ENCODE peak calls at places on chromosomes 11 and 22, in eight cellular contexts. One of them, this sample, is unnamed.

GRCh38 chr22:32020117-32020516 is 22.9 kb upstream of the SLC5A1 start:
- DNase-seq in dorsolateral prefrontal cortex: no peak
- DNase-seq in natural killer cell: no peak
- DNase-seq in nephron progenitor cell: no peak
- DNase-seq in MCF 10A: peak
- DNase-seq in uterus: no peak
- DNase-seq in cardiac fibroblast: peak
- DNase-seq in GM12865: no peak
- DNase-seq in this sample: no peak

GRCh38 chr22:46047226-46047625 is 70.3 kb upstream of the WNT7B start:
- DNase-seq in uterus: peak
- DNase-seq in GM12865: no peak
- DNase-seq in MCF 10A: no peak
- DNase-seq in cardiac fibroblast: no peak
- DNase-seq in natural killer cell: no peak
- DNase-seq in nephron progenitor cell: no peak
- DNase-seq in dorsolateral prefrontal cortex: no peak
- DNase-seq in this sample: no peak

GRCh38 chr11:62217191-62217748 is 8.8 kb downstream of the SCGB2A1 start:
- DNase-seq in uterus: no peak
- DNase-seq in nephron progenitor cell: no peak
- DNase-seq in dorsolateral prefrontal cortex: no peak
- DNase-seq in cardiac fibroblast: peak
- DNase-seq in MCF 10A: peak
- DNase-seq in natural killer cell: no peak
- DNase-seq in GM12865: no peak
- DNase-seq in this sample: no peak

GRCh38 chr22:41240377-41241132 is at the start of gene CHADL:
- DNase-seq in cardiac fibroblast: no peak
- DNase-seq in MCF 10A: no peak
- DNase-seq in uterus: no peak
- DNase-seq in GM12865: no peak
- DNase-seq in natural killer cell: no peak
- DNase-seq in dorsolateral prefrontal cortex: peak
- DNase-seq in nephron progenitor cell: peak
- DNase-seq in this sample: no peak

GRCh38 chr11:124732230-124732629 is 7.5 kb upstream of the NRGN start:
- DNase-seq in GM12865: no peak
- DNase-seq in cardiac fibroblast: no peak
- DNase-seq in dorsolateral prefrontal cortex: no peak
- DNase-seq in natural killer cell: no peak
- DNase-seq in nephron progenitor cell: no peak
- DNase-seq in uterus: no peak
- DNase-seq in MCF 10A: no peak
- DNase-seq in this sample: no peak

GRCh38 chr22:39214383-39215069 is 30.3 kb downstream of the PDGFB start:
- DNase-seq in cardiac fibroblast: no peak
- DNase-seq in GM12865: no peak
- DNase-seq in nephron progenitor cell: no peak
- DNase-seq in natural killer cell: no peak
- DNase-seq in MCF 10A: peak
- DNase-seq in dorsolateral prefrontal cortex: no peak
- DNase-seq in uterus: peak
- DNase-seq in this sample: no peak

GRCh38 chr11:38718049-38718448 is 2120.0 kb upstream of the RAG2 start:
- DNase-seq in dorsolateral prefrontal cortex: no peak
- DNase-seq in MCF 10A: peak
- DNase-seq in cardiac fibroblast: no peak
- DNase-seq in nephron progenitor cell: no peak
- DNase-seq in natural killer cell: no peak
- DNase-seq in GM12865: no peak
- DNase-seq in uterus: no peak
- DNase-seq in this sample: no peak

GRCh38 chr22:26462971-26463661 is 20.5 kb downstream of the HPS4 start:
- DNase-seq in MCF 10A: no peak
- DNase-seq in nephron progenitor cell: peak
- DNase-seq in dorsolateral prefrontal cortex: no peak
- DNase-seq in GM12865: no peak
- DNase-seq in uterus: no peak
- DNase-seq in cardiac fibroblast: peak
- DNase-seq in natural killer cell: no peak
- DNase-seq in this sample: no peak

GRCh38 chr11:117468888-117469287 is 141.2 kb downstream of the CEP164 start:
- DNase-seq in GM12865: no peak
- DNase-seq in natural killer cell: no peak
- DNase-seq in cardiac fibroblast: no peak
- DNase-seq in MCF 10A: no peak
- DNase-seq in uterus: no peak
- DNase-seq in nephron progenitor cell: no peak
- DNase-seq in dorsolateral prefrontal cortex: no peak
- DNase-seq in this sample: no peak

GRCh38 chr11:86692317-86692716 is 19.9 kb upstream of the ME3 start:
- DNase-seq in uterus: no peak
- DNase-seq in nephron progenitor cell: no peak
- DNase-seq in natural killer cell: no peak
- DNase-seq in cardiac fibroblast: no peak
- DNase-seq in GM12865: no peak
- DNase-seq in dorsolateral prefrontal cortex: no peak
- DNase-seq in MCF 10A: no peak
- DNase-seq in this sample: no peak

GRCh38 chr11:117917591-117917990 is 11.6 kb downstream of the TMPRSS13 start:
- DNase-seq in GM12865: no peak
- DNase-seq in cardiac fibroblast: no peak
- DNase-seq in MCF 10A: no peak
- DNase-seq in uterus: peak
- DNase-seq in natural killer cell: no peak
- DNase-seq in dorsolateral prefrontal cortex: no peak
- DNase-seq in nephron progenitor cell: no peak
- DNase-seq in this sample: no peak

GRCh38 chr11:134951305-134951700 is 539.3 kb upstream of the B3GAT1 start:
- DNase-seq in dorsolateral prefrontal cortex: no peak
- DNase-seq in cardiac fibroblast: peak
- DNase-seq in nephron progenitor cell: no peak
- DNase-seq in MCF 10A: peak
- DNase-seq in uterus: no peak
- DNase-seq in GM12865: no peak
- DNase-seq in natural killer cell: no peak
- DNase-seq in this sample: no peak

GRCh38 chr11:125887373-125888324 is at the start of gene HYLS1:
- DNase-seq in cardiac fibroblast: peak
- DNase-seq in uterus: peak
- DNase-seq in dorsolateral prefrontal cortex: peak
- DNase-seq in nephron progenitor cell: peak
- DNase-seq in GM12865: peak
- DNase-seq in natural killer cell: peak
- DNase-seq in MCF 10A: peak
- DNase-seq in this sample: peak

GRCh38 chr11:2426826-2427521 is 17.3 kb downstream of the TRPM5 start:
- DNase-seq in nephron progenitor cell: no peak
- DNase-seq in uterus: no peak
- DNase-seq in cardiac fibroblast: no peak
- DNase-seq in MCF 10A: no peak
- DNase-seq in natural killer cell: no peak
- DNase-seq in dorsolateral prefrontal cortex: no peak
- DNase-seq in GM12865: no peak
- DNase-seq in this sample: no peak

DNA sequence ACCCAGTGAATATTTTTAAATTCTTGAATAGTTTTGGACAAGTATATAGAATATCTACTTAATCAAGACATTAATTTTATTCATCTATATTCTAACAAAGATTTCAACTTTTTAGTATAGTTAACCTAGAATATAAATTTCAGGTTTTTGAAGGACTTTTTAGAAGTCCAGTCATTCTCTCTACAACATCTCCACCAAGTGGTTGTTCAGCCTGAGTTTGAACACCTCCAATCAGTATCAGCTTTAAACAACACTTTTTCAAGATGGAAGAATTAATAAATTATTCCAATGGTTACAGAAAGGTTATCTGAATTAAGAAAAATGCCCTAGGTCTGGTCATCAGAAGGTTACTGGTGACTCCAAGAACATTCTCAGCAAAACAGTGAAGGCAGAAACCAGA is 31.8 kb downstream of the EIF3M start:
- DNase-seq in cardiac fibroblast: peak
- DNase-seq in nephron progenitor cell: no peak
- DNase-seq in uterus: no peak
- DNase-seq in dorsolateral prefrontal cortex: no peak
- DNase-seq in MCF 10A: peak
- DNase-seq in natural killer cell: no peak
- DNase-seq in GM12865: no peak
- DNase-seq in this sample: no peak
- TF ChIP-seq CTCF in cardiac fibroblast: peak
- TF ChIP-seq CTCF in nephron progenitor cell: no peak
- TF ChIP-seq CTCF in uterus: no peak
- TF ChIP-seq CTCF in dorsolateral prefrontal cortex: no peak
- TF ChIP-seq CTCF in MCF 10A: peak
- TF ChIP-seq CTCF in natural killer cell: no peak
- TF ChIP-seq CTCF in GM12865: no peak
- TF ChIP-seq CTCF in this sample: peak

GRCh38 chr11:105579111-105579510 is 30.8 kb upstream of the GRIA4 start:
- DNase-seq in cardiac fibroblast: no peak
- DNase-seq in dorsolateral prefrontal cortex: no peak
- DNase-seq in natural killer cell: no peak
- DNase-seq in uterus: no peak
- DNase-seq in nephron progenitor cell: no peak
- DNase-seq in MCF 10A: no peak
- DNase-seq in GM12865: no peak
- DNase-seq in this sample: no peak
- TF ChIP-seq CTCF in cardiac fibroblast: no peak
- TF ChIP-seq CTCF in dorsolateral prefrontal cortex: no peak
- TF ChIP-seq CTCF in natural killer cell: no peak
- TF ChIP-seq CTCF in uterus: no peak
- TF ChIP-seq CTCF in nephron progenitor cell: no peak
- TF ChIP-seq CTCF in MCF 10A: no peak
- TF ChIP-seq CTCF in GM12865: no peak
- TF ChIP-seq CTCF in this sample: no peak

GRCh38 chr11:68044145-68044813 is 5.5 kb downstream of the TCIRG1 start:
- DNase-seq in GM12865: no peak
- DNase-seq in nephron progenitor cell: no peak
- DNase-seq in uterus: no peak
- DNase-seq in dorsolateral prefrontal cortex: no peak
- DNase-seq in cardiac fibroblast: no peak
- DNase-seq in natural killer cell: no peak
- DNase-seq in MCF 10A: no peak
- DNase-seq in this sample: no peak
- TF ChIP-seq CTCF in GM12865: no peak
- TF ChIP-seq CTCF in nephron progenitor cell: no peak
- TF ChIP-seq CTCF in uterus: no peak
- TF ChIP-seq CTCF in dorsolateral prefrontal cortex: no peak
- TF ChIP-seq CTCF in cardiac fibroblast: no peak
- TF ChIP-seq CTCF in natural killer cell: no peak
- TF ChIP-seq CTCF in MCF 10A: no peak
- TF ChIP-seq CTCF in this sample: no peak

DNA sequence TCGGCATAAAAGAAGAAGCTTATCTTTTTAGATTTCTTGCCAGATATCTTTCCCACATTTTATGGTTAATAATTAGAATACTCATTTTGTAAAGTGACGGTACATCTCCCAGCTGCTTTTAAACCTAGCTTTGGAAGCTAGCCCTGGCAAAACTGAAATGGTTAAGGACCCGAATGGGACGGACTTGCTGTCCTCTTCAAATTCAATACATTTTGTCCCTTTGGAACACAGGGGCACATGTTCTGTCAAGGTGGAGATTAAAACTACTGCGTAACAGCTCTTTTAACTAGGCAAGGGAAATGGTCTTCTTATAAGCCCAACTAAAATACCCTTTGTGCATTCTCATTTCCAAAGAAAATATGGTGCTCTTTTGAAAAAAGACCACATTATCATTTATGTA is 185.9 kb downstream of the SOX6 start:
- DNase-seq in nephron progenitor cell: no peak
- DNase-seq in natural killer cell: no peak
- DNase-seq in uterus: no peak
- DNase-seq in dorsolateral prefrontal cortex: no peak
- DNase-seq in MCF 10A: no peak
- DNase-seq in cardiac fibroblast: no peak
- DNase-seq in GM12865: no peak
- DNase-seq in this sample: no peak
- TF ChIP-seq CTCF in nephron progenitor cell: no peak
- TF ChIP-seq CTCF in natural killer cell: no peak
- TF ChIP-seq CTCF in uterus: no peak
- TF ChIP-seq CTCF in dorsolateral prefrontal cortex: no peak
- TF ChIP-seq CTCF in MCF 10A: no peak
- TF ChIP-seq CTCF in cardiac fibroblast: no peak
- TF ChIP-seq CTCF in GM12865: no peak
- TF ChIP-seq CTCF in this sample: no peak

GRCh38 chr11:708511-708910 is 2.5 kb downstream of the EPS8L2 start:
- DNase-seq in dorsolateral prefrontal cortex: no peak
- DNase-seq in GM12865: no peak
- DNase-seq in MCF 10A: no peak
- DNase-seq in natural killer cell: no peak
- DNase-seq in uterus: no peak
- DNase-seq in nephron progenitor cell: no peak
- DNase-seq in cardiac fibroblast: no peak
- DNase-seq in this sample: no peak

GRCh38 chr11:705646-706438 is at the start of gene EPS8L2:
- DNase-seq in GM12865: no peak
- DNase-seq in uterus: no peak
- DNase-seq in natural killer cell: no peak
- DNase-seq in MCF 10A: peak
- DNase-seq in cardiac fibroblast: no peak
- DNase-seq in dorsolateral prefrontal cortex: no peak
- DNase-seq in nephron progenitor cell: peak
- DNase-seq in this sample: no peak

GRCh38 chr11:707817-708420 is 1.9 kb downstream of the EPS8L2 start:
- DNase-seq in dorsolateral prefrontal cortex: no peak
- DNase-seq in nephron progenitor cell: no peak
- DNase-seq in GM12865: no peak
- DNase-seq in uterus: no peak
- DNase-seq in MCF 10A: no peak
- DNase-seq in natural killer cell: no peak
- DNase-seq in cardiac fibroblast: no peak
- DNase-seq in this sample: no peak

GRCh38 chr11:706439-706956 is 467 bp downstream of the EPS8L2 start:
- DNase-seq in uterus: no peak
- DNase-seq in dorsolateral prefrontal cortex: no peak
- DNase-seq in MCF 10A: peak
- DNase-seq in GM12865: no peak
- DNase-seq in nephron progenitor cell: no peak
- DNase-seq in natural killer cell: no peak
- DNase-seq in cardiac fibroblast: peak
- DNase-seq in this sample: no peak

GRCh38 chr11:706957-707816 is 1.2 kb downstream of the EPS8L2 start:
- DNase-seq in MCF 10A: peak
- DNase-seq in cardiac fibroblast: peak
- DNase-seq in GM12865: no peak
- DNase-seq in nephron progenitor cell: no peak
- DNase-seq in natural killer cell: no peak
- DNase-seq in uterus: no peak
- DNase-seq in dorsolateral prefrontal cortex: no peak
- DNase-seq in this sample: no peak
- TF ChIP-seq CTCF in MCF 10A: no peak
- TF ChIP-seq CTCF in cardiac fibroblast: no peak
- TF ChIP-seq CTCF in GM12865: no peak
- TF ChIP-seq CTCF in nephron progenitor cell: no peak
- TF ChIP-seq CTCF in natural killer cell: no peak
- TF ChIP-seq CTCF in uterus: no peak
- TF ChIP-seq CTCF in dorsolateral prefrontal cortex: no peak
- TF ChIP-seq CTCF in this sample: peak

This sample was measured in progenitor cell of endocrine pancreas.